ENCODE peak calls at places on chromosome 17, in six cellular contexts. One of them, this sample, is unnamed.

GRCh38 chr17:41777579-41778188 is 8.8 kb downstream of the JUP start:
- DNase-seq in HCT116: no peak
- DNase-seq in K562: no peak
- DNase-seq in H1: no peak
- DNase-seq in HepG2: peak
- DNase-seq in SK-N-SH: peak
- DNase-seq in this sample: peak

GRCh38 chr17:67245694-67246397 is 850 bp upstream of the HELZ start:
- DNase-seq in SK-N-SH: peak
- DNase-seq in K562: peak
- DNase-seq in H1: no peak
- DNase-seq in HepG2: peak
- DNase-seq in HCT116: no peak
- DNase-seq in this sample: peak

GRCh38 chr17:77690271-77691161 is 268.0 kb upstream of the TNRC6C start:
- DNase-seq in SK-N-SH: peak
- DNase-seq in H1: no peak
- DNase-seq in HepG2: no peak
- DNase-seq in K562: no peak
- DNase-seq in HCT116: no peak
- DNase-seq in this sample: no peak

GRCh38 chr17:51362818-51363598 is 102.7 kb downstream of the UTP18 start:
- DNase-seq in H1: peak
- DNase-seq in HepG2: no peak
- DNase-seq in HCT116: peak
- DNase-seq in SK-N-SH: no peak
- DNase-seq in K562: no peak
- DNase-seq in this sample: no peak

GRCh38 chr17:19724501-19725420 is 8.4 kb upstream of the SLC47A2 start:
- DNase-seq in HCT116: no peak
- DNase-seq in SK-N-SH: no peak
- DNase-seq in HepG2: no peak
- DNase-seq in H1: no peak
- DNase-seq in K562: no peak
- DNase-seq in this sample: peak

GRCh38 chr17:75524971-75525805 is at the start of gene LLGL2:
- DNase-seq in HepG2: peak
- DNase-seq in H1: no peak
- DNase-seq in HCT116: peak
- DNase-seq in SK-N-SH: peak
- DNase-seq in K562: peak
- DNase-seq in this sample: peak

GRCh38 chr17:8698142-8699050 is 46.2 kb downstream of the CCDC42 start:
- DNase-seq in SK-N-SH: peak
- DNase-seq in HCT116: no peak
- DNase-seq in K562: peak
- DNase-seq in H1: no peak
- DNase-seq in HepG2: no peak
- DNase-seq in this sample: peak

GRCh38 chr17:42659079-42659931 is at the start of gene TUBG2:
- DNase-seq in HCT116: peak
- DNase-seq in K562: no peak
- DNase-seq in HepG2: peak
- DNase-seq in H1: peak
- DNase-seq in SK-N-SH: peak
- DNase-seq in this sample: peak

GRCh38 chr17:69857412-69857835 is 217.6 kb upstream of the KCNJ16 start:
- DNase-seq in K562: peak
- DNase-seq in HCT116: peak
- DNase-seq in H1: no peak
- DNase-seq in SK-N-SH: no peak
- DNase-seq in HepG2: no peak
- DNase-seq in this sample: no peak

GRCh38 chr17:48970224-48970623 is 1.8 kb upstream of the GIP start:
- DNase-seq in H1: no peak
- DNase-seq in SK-N-SH: peak
- DNase-seq in HCT116: no peak
- DNase-seq in K562: peak
- DNase-seq in HepG2: no peak
- DNase-seq in this sample: no peak

GRCh38 chr17:82332669-82333278 is 792 bp downstream of the SECTM1 start:
- DNase-seq in H1: no peak
- DNase-seq in HCT116: peak
- DNase-seq in HepG2: no peak
- DNase-seq in SK-N-SH: peak
- DNase-seq in K562: peak
- DNase-seq in this sample: peak

DNA sequence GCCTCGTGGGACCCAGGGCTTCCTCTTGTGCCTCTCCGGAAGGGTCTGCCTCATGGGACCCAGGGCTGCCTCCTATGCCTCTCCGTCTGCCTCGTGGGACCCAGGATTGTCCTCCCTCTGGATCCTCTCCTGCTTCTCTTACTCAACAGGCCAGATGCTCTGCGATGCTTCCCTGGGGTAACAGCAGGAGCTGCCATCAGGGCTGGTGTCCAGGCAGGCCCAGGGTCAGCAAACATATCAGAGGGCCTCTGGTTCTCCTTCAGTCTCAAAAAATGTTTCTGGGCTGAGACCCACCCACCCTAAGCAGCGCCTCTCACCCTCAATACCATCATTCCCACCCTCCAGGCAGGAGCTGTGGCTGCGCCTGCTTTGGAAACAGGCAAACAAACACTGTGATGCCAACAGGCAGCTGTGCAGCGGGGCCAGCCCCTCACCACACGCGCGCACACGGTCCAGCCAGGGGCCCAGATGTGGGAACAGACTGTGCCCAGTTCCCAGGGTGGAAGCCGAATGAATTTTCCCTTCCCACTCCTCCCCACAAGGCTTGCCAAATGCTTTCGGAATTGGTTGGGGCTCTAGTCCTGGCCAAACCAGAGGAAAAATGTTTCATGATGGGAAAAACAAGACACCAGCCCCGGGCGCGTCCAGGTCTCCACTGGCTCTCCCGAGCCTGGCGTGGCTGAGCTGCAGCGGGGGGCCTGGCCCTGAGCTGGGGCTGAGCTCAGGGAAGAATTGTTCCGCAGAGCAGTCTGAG is 11.3 kb downstream of the TIMM22 start:
- DNase-seq in HepG2: no peak
- DNase-seq in SK-N-SH: peak
- DNase-seq in K562: no peak
- DNase-seq in HCT116: no peak
- DNase-seq in H1: no peak
- DNase-seq in this sample: no peak
- TF ChIP-seq JUND in HepG2: no peak
- TF ChIP-seq JUND in SK-N-SH: no peak
- TF ChIP-seq JUND in K562: no peak
- TF ChIP-seq JUND in HCT116: no peak
- TF ChIP-seq JUND in H1: no peak
- TF ChIP-seq JUND in this sample: no peak

GRCh38 chr17:27891841-27892240 is 1.3 kb downstream of the LYRM9 start:
- DNase-seq in HepG2: no peak
- DNase-seq in H1: no peak
- DNase-seq in K562: no peak
- DNase-seq in SK-N-SH: no peak
- DNase-seq in HCT116: no peak
- DNase-seq in this sample: no peak

GRCh38 chr17:27893834-27894503 is 804 bp upstream of the LYRM9 start:
- DNase-seq in K562: peak
- DNase-seq in H1: no peak
- DNase-seq in HCT116: no peak
- DNase-seq in SK-N-SH: no peak
- DNase-seq in HepG2: no peak
- DNase-seq in this sample: no peak

GRCh38 chr17:27892542-27892865 is 661 bp downstream of the LYRM9 start:
- DNase-seq in HCT116: no peak
- DNase-seq in K562: no peak
- DNase-seq in SK-N-SH: no peak
- DNase-seq in H1: no peak
- DNase-seq in HepG2: no peak
- DNase-seq in this sample: no peak

GRCh38 chr17:27895110-27895895 is 2.1 kb upstream of the LYRM9 start:
- DNase-seq in SK-N-SH: no peak
- DNase-seq in HepG2: no peak
- DNase-seq in K562: no peak
- DNase-seq in HCT116: no peak
- DNase-seq in H1: no peak
- DNase-seq in this sample: no peak

DNA sequence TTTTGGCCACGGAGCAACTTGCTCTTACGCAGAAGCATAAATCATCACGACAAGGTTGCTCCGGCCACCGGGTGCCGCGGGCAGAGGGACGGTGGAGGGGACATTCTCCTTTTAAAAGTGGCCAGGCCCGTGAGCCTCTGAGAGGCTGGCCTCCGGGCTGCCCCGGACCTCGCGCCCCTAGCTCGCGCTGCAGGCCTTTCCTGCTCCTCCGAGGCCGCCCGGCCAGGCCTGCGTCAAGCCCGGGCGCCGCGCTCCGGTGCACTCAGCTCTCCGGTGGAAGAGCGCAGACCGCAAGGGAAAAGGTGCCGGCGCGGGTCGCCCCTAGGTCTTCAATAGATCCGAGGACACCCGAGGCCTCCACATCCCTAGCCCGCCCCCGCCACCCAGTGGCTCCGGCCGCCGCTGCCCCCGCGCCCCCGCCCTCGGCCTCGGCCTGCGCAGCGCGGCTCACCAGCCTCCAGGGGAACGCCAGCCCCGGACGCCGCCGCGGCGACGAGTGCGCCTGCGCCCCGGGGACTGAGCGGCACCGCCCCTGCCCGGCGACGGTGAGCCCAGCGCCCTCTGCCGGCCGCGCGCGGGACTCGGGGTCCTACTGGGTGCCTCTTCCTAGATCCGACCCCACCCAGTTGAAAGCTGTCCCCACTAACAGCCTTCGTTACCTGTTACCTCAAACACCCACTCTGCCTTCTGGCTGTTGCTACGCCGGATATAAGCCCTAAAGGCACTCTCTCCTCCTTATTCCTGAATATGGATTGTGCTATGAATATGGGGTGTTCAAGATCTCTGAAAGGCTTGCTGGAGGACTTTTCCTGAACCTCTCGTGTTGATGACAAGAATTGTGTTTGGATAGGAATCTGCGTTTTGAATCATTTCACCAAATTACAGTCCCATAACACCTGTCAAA is at the start of gene LYRM9:
- DNase-seq in H1: peak
- DNase-seq in HCT116: peak
- DNase-seq in K562: peak
- DNase-seq in SK-N-SH: peak
- DNase-seq in HepG2: peak
- DNase-seq in this sample: peak
- TF ChIP-seq JUND in H1: no peak
- TF ChIP-seq JUND in HCT116: no peak
- TF ChIP-seq JUND in K562: no peak
- TF ChIP-seq JUND in SK-N-SH: no peak
- TF ChIP-seq JUND in HepG2: no peak
- TF ChIP-seq JUND in this sample: no peak

GRCh38 chr17:80516533-80516932 is 28.1 kb upstream of the RPTOR start:
- DNase-seq in K562: no peak
- DNase-seq in HepG2: no peak
- DNase-seq in HCT116: no peak
- DNase-seq in SK-N-SH: no peak
- DNase-seq in H1: no peak
- DNase-seq in this sample: no peak

GRCh38 chr17:80517641-80518040 is 27.0 kb upstream of the RPTOR start:
- DNase-seq in K562: no peak
- DNase-seq in H1: no peak
- DNase-seq in HCT116: no peak
- DNase-seq in HepG2: no peak
- DNase-seq in SK-N-SH: no peak
- DNase-seq in this sample: no peak

GRCh38 chr17:80520810-80521209 is 23.8 kb upstream of the RPTOR start:
- DNase-seq in HCT116: no peak
- DNase-seq in SK-N-SH: no peak
- DNase-seq in K562: no peak
- DNase-seq in H1: no peak
- DNase-seq in HepG2: no peak
- DNase-seq in this sample: no peak

GRCh38 chr17:80519091-80519781 is 25.4 kb upstream of the RPTOR start:
- DNase-seq in K562: no peak
- DNase-seq in SK-N-SH: no peak
- DNase-seq in H1: no peak
- DNase-seq in HCT116: no peak
- DNase-seq in HepG2: no peak
- DNase-seq in this sample: no peak

DNA sequence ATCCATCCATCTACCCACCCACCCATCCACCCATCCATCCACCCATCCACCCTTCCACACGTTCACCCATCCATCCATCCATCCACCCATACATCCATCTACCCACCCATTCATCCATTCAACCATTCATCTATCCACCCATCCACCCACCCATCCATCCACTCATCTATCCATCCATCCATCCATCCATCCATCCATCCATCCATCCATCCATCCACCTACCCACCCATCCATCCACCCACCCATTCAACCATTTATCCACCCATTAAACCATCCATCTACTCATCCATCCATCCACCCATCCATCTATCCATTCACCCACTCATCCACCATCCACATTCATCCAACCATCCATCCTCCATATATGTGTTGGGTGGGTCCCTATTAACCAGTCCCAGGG is 26.2 kb upstream of the RPTOR start:
- DNase-seq in K562: no peak
- DNase-seq in HCT116: no peak
- DNase-seq in SK-N-SH: no peak
- DNase-seq in HepG2: no peak
- DNase-seq in H1: no peak
- DNase-seq in this sample: no peak
- TF ChIP-seq JUND in K562: no peak
- TF ChIP-seq JUND in HCT116: no peak
- TF ChIP-seq JUND in SK-N-SH: no peak
- TF ChIP-seq JUND in HepG2: no peak
- TF ChIP-seq JUND in H1: no peak
- TF ChIP-seq JUND in this sample: no peak

GRCh38 chr17:34644941-34645550 is 65.7 kb downstream of the TMEM132E start:
- DNase-seq in HepG2: no peak
- DNase-seq in K562: no peak
- DNase-seq in H1: no peak
- DNase-seq in SK-N-SH: no peak
- DNase-seq in HCT116: no peak
- DNase-seq in this sample: no peak
- TF ChIP-seq JUND in HepG2: no peak
- TF ChIP-seq JUND in K562: no peak
- TF ChIP-seq JUND in H1: no peak
- TF ChIP-seq JUND in SK-N-SH: no peak
- TF ChIP-seq JUND in HCT116: no peak
- TF ChIP-seq JUND in this sample: no peak

DNA sequence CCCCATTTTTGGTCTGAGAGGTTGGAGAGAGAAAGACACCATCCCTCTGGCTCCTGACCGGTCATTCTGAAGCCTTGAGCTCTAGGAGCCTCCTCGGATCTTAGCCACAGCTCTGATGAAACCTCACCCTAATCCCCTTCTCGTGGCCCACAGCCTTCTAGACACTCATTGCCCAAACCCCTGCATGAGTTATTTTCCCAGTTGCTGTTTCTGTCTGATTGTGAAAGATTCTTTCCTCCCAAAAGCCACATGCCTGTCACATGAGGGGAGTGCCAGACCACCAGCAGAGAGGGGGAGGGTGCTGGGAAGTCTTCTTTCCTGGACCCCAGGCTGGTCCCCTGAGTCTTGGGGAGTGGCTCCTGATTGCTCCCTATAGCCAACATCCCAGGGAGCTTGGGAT is 17.6 kb upstream of the ABR start:
- DNase-seq in SK-N-SH: no peak
- DNase-seq in K562: no peak
- DNase-seq in H1: no peak
- DNase-seq in HepG2: no peak
- DNase-seq in HCT116: no peak
- DNase-seq in this sample: no peak
- TF ChIP-seq JUND in SK-N-SH: no peak
- TF ChIP-seq JUND in K562: no peak
- TF ChIP-seq JUND in H1: no peak
- TF ChIP-seq JUND in HepG2: no peak
- TF ChIP-seq JUND in HCT116: no peak
- TF ChIP-seq JUND in this sample: no peak